ENCODE peak calls at places on chromosomes 11 and 22, in four cellular contexts. B is stimulated activated effector memory CD8-positive, alpha-beta T cell treated with anti-CD3 and anti-CD28 coated beads, Interleukin-12 subunit alpha, Interleukin-12 subunit beta, amount 100 ng/mL, for 72 hours; Z is lower leg skin; H is NCI-H524. U is an unnamed sample.

GRCh38 chr22:36355362-36355761 is 32.4 kb downstream of the MYH9 start:
- DNase-seq in H (no peak), B (no peak), Z (no peak), U (no peak)

GRCh38 chr22:29216873-29217666 is 11.4 kb downstream of the EMID1 start:
- DNase-seq in H (no peak), Z (peak), B (no peak), U (no peak)

GRCh38 chr11:111977141-111978027 is 40.2 kb downstream of the DIXDC1 start:
- DNase-seq in H (peak), Z (peak), B (no peak), U (peak)

GRCh38 chr11:62208785-62209144 is 292 bp downstream of the SCGB2A1 start:
- DNase-seq in Z (no peak), B (no peak), H (no peak), U (no peak)

GRCh38 chr11:93784152-93784934 is at the start of gene MED17:
- DNase-seq in B (peak), H (peak), Z (peak), U (peak)

GRCh38 chr22:46309526-46310085 is 12.9 kb downstream of the GTSE1 start:
- DNase-seq in B (no peak), Z (no peak), H (no peak), U (no peak)

GRCh38 chr11:113296447-113297205 is 17.8 kb upstream of the TTC12 start:
- DNase-seq in H (peak), Z (no peak), B (no peak), U (no peak)

GRCh38 chr11:19763315-19763714 is 50.7 kb downstream of the NAV2 start:
- DNase-seq in Z (no peak), H (no peak), B (no peak), U (no peak)

GRCh38 chr11:61152816-61153592 is 8.2 kb downstream of the VPS37C start:
- DNase-seq in B (no peak), H (peak), Z (no peak), U (no peak)

GRCh38 chr11:119734788-119735187 is 5.8 kb upstream of the NECTIN1 start:
- DNase-seq in H (no peak), Z (no peak), B (no peak), U (no peak)

GRCh38 chr11:22340803-22341581 is 2.8 kb downstream of the SLC17A6 start:
- DNase-seq in Z (peak), H (peak), B (no peak), U (no peak)

GRCh38 chr11:94184861-94185260 is 56.2 kb downstream of the PANX1 start:
- DNase-seq in B (no peak), Z (no peak), H (no peak), U (no peak)

GRCh38 chr11:134037093-134037908 is 31.6 kb upstream of the JAM3 start:
- DNase-seq in H (peak), B (peak), Z (peak), U (peak)

GRCh38 chr11:78374917-78375316 is 42.7 kb downstream of the GAB2 start:
- DNase-seq in Z (no peak), H (no peak), B (no peak), U (no peak)

GRCh38 chr22:45837507-45837906 is 139.5 kb downstream of the WNT7B start:
- DNase-seq in H (no peak), B (no peak), Z (no peak), U (no peak)

U was measured in lung.